ENCODE peak calls at places on chromosomes 12 and 14, in nine cellular contexts. X is WERI-Rb-1, J is adipocyte, N is GOT3, W is AG10803, C is right atrium auricular region, Y is endothelial cell, I is GM13977, D is mammary epithelial cell. T is an unnamed sample.

GRCh38 chr12:2443766-2444165 is 351.0 kb upstream of the FKBP4 start:
- DNase-seq in J (no peak), D (no peak), W (no peak), C (no peak), I (no peak), Y (no peak), X (no peak), N (no peak), T (no peak)

GRCh38 chr12:107519906-107520859 is 165.4 kb upstream of the PWP1 start:
- DNase-seq in W (no peak), I (no peak), N (no peak), X (no peak), Y (no peak), D (no peak), C (no peak), J (no peak), T (no peak)

GRCh38 chr14:79596531-79596930 is 614.8 kb downstream of the DIO2 start:
- DNase-seq in D (no peak), X (no peak), N (no peak), C (no peak), I (no peak), Y (no peak), W (peak; percentile 69), J (no peak), T (no peak)

GRCh38 chr12:89891933-89892332 is 183.3 kb upstream of the ATP2B1 start:
- DNase-seq in X (no peak), W (no peak), D (no peak), Y (no peak), C (no peak), J (no peak), I (no peak), N (no peak), T (no peak)

GRCh38 chr12:11954181-11954580 is 116.6 kb upstream of the BCL2L14 start:
- DNase-seq in W (no peak), N (no peak), I (peak; percentile 35), D (no peak), J (no peak), C (no peak), X (no peak), Y (no peak), T (no peak)

GRCh38 chr12:27013606-27014084 is 539 bp downstream of the TM7SF3 start:
- DNase-seq in I (peak; percentile 12), N (no peak), Y (no peak), J (peak; percentile 56), W (peak; percentile 34), D (peak; percentile 30), X (peak; percentile 19), C (no peak), T (no peak)

GRCh38 chr12:111035578-111036301 is 115.4 kb upstream of the MYL2 start:
- DNase-seq in I (no peak), C (no peak), D (no peak), N (no peak), X (peak; percentile 15), W (no peak), Y (peak; percentile 20), J (peak; percentile 4), T (no peak)

GRCh38 chr14:62179367-62180018 is 417.3 kb downstream of the SNAPC1 start:
- DNase-seq in N (no peak), Y (peak; percentile 67), C (no peak), X (peak; percentile 63), J (peak; percentile 94), W (peak; percentile 90), D (peak; percentile 66), I (peak; percentile 23), T (peak; percentile 57)

GRCh38 chr14:58941666-58942065 is 246.8 kb upstream of the DAAM1 start:
- DNase-seq in J (peak; percentile 62), D (no peak), N (no peak), C (no peak), X (no peak), Y (no peak), I (no peak), W (peak; percentile 84), T (no peak)

GRCh38 chr12:6858796-6859195 is 6.8 kb downstream of the USP5 start:
- DNase-seq in C (no peak), N (no peak), Y (no peak), W (no peak), J (no peak), X (no peak), I (no peak), D (no peak), T (no peak)

GRCh38 chr12:112183141-112183581 is 57.8 kb downstream of the TRAFD1 start:
- DNase-seq in I (peak; percentile 82), C (no peak), W (peak; percentile 17), Y (no peak), J (peak; percentile 7), X (no peak), N (no peak), D (peak; percentile 25), T (no peak)

GRCh38 chr12:84508325-84508861 is 404.2 kb downstream of the SLC6A15 start:
- DNase-seq in J (peak; percentile 79), C (no peak), Y (no peak), X (no peak), W (peak; percentile 89), D (peak; percentile 88), I (no peak), N (peak; percentile 2), T (peak; percentile 46)

GRCh38 chr14:92586001-92586947 is 72.7 kb downstream of the RIN3 start:
- DNase-seq in J (peak; percentile 86), I (no peak), X (no peak), D (peak; percentile 67), Y (no peak), W (peak; percentile 99), C (no peak), N (peak; percentile 7), T (no peak)

T was measured in ureter.